ENCODE peak calls at places on chromosomes 7 and 10, in six cellular contexts. P is SK-N-SH, B is endothelial cell of umbilical vein, S is PC-9, G is astrocyte, V is GM23248. T is an unnamed sample. For H4K20me1, H3K79me2 and H3K9me3, the result is how much of the 10 kb centered on the place peaks cover.

GRCh38 chr10:6583447-6583846 is 3.4 kb upstream of the PRKCQ start:
- DNase-seq in P (no peak), B (no peak), S (no peak), G (no peak), V (no peak), T (no peak)

GRCh38 chr10:72659694-72660093 is 32.2 kb upstream of the MCU start:
- DNase-seq in P (no peak), B (no peak), S (no peak), G (no peak), V (no peak), T (no peak)

GRCh38 chr10:290026-290725 is 154.9 kb downstream of the ZMYND11 start:
- DNase-seq in P (no peak), B (no peak), S (no peak), G (no peak), V (peak), T (no peak)

GRCh38 chr10:73759512-73760115 is 15.4 kb downstream of the SEC24C start:
- DNase-seq in P (no peak), B (no peak), S (no peak), G (no peak), V (no peak), T (no peak)

GRCh38 chr7:19470031-19470430 is 238.8 kb downstream of the POLR1F start:
- DNase-seq in P (no peak), B (no peak), S (no peak), G (no peak), V (no peak), T (no peak)

GRCh38 chr7:47659664-47660462 is 78.0 kb upstream of the TNS3 start:
- DNase-seq in P (no peak), B (no peak), S (no peak), G (no peak), V (no peak), T (no peak)

GRCh38 chr7:44748042-44748947 is at the start of gene ZMIZ2:
- DNase-seq in P (peak), B (peak), S (peak), G (peak), V (peak), T (peak)

GRCh38 chr7:31782411-31782991 is 95.5 kb downstream of the PPP1R17 start:
- DNase-seq in P (peak), B (peak), S (peak), G (peak), V (peak), T (peak)

GRCh38 chr7:6026011-6026819 is 5.0 kb upstream of the ANKRD61 start:
- DNase-seq in P (peak), B (peak), S (no peak), G (no peak), V (peak), T (peak)

GRCh38 chr10:12670004-12670403 is 320.7 kb downstream of the CAMK1D start:
- DNase-seq in P (no peak), B (no peak), S (no peak), G (peak), V (no peak), T (no peak)

GRCh38 chr10:52031771-52032170 is 282.3 kb upstream of the DKK1 start:
- DNase-seq in P (no peak), B (no peak), S (no peak), G (no peak), V (peak), T (no peak)

GRCh38 chr7:2452074-2452507 is 24.1 kb downstream of the GRIFIN start:
- DNase-seq in P (peak), B (no peak), S (no peak), G (no peak), V (no peak), T (no peak)

GRCh38 chr7:36165059-36165458 is 12.0 kb downstream of the EEPD1 start:
- DNase-seq in P (no peak), B (no peak), S (peak), G (peak), V (peak), T (no peak)

GRCh38 chr7:98203964-98204605 is 7.2 kb upstream of the BHLHA15 start:
- DNase-seq in P (no peak), B (no peak), S (no peak), G (no peak), V (no peak), T (no peak)
- H4K20me1 ChIP-seq in P (under half), B (under half), S (under half), G (under half), V (under half), T (under half)

GRCh38 chr7:126411821-126412383 is 840.8 kb downstream of the GRM8 start:
- DNase-seq in P (no peak), B (no peak), S (no peak), G (no peak), V (no peak), T (no peak)
- H3K79me2 ChIP-seq in P (under half), B (under half), S (under half), G (under half), V (under half), T (under half)

DNA sequence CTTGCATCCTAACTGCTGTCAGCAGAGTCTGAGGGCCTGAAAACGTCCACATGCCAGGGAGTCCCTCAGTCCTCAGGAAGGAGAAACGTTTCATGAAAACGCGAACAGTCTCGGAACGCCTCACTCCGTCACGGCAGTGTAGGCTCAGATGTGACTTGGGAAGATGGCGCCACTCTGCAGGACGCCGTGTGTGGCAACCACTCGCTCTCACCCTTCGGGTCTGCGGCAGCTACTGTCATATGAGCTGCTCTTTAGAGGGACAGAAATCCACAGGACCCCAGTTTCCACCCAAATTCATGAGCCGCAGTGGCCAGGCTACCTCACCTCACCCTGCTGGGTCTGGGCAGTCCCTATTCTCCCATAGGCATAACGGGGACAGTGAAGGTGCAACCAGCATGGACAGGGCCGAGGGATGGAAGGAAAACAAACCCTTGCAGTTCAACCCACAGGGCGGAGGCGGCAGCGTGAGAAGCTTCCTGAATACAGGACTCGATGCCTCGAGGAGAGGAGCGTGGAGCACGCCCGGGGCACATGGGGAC is 438.3 kb downstream of the DNAJB6 start:
- DNase-seq in P (no peak), B (no peak), S (no peak), G (no peak), V (no peak), T (no peak)
- H3K9me3 ChIP-seq in P (under half), B (under half), S (under half), G (under half), V (under half), T (under half)

GRCh38 chr10:27297848-27298524 is 57.4 kb upstream of the ACBD5 start:
- DNase-seq in P (no peak), B (no peak), S (no peak), G (no peak), V (peak), T (no peak)
- H4K20me1 ChIP-seq in P (under half), B (under half), S (under half), G (under half), V (under half), T (under half)

GRCh38 chr7:133140994-133141595 is 59.2 kb upstream of the CHCHD3 start:
- DNase-seq in P (peak), B (no peak), S (no peak), G (no peak), V (no peak), T (no peak)
- H3K79me2 ChIP-seq in P (under half), B (under half), S (under half), G (under half), V (under half), T (under half)

GRCh38 chr10:37754538-37755323 is 102.7 kb downstream of the ZNF248 start:
- DNase-seq in P (peak), B (no peak), S (no peak), G (no peak), V (peak), T (peak)
- H3K9me3 ChIP-seq in P (under half), B (under half), S (under half), G (under half), V (under half), T (under half)

T was measured in Karpas-422.